ENCODE peak calls at places on chromosomes 11 and 22, in four cellular contexts. H is fibroblast of lung, T is cardiac muscle cell, R is mammary epithelial cell. U is an unnamed sample.

GRCh38 chr11:100687032-100687629 is at the start of gene ARHGAP42:
- DNase-seq in H (peak), T (peak), R (peak), U (peak)

GRCh38 chr11:73348838-73349237 is 27.4 kb upstream of the RELT start:
- DNase-seq in R (no peak), T (no peak), H (no peak), U (no peak)

GRCh38 chr11:36037031-36037430 is 93.2 kb downstream of the LDLRAD3 start:
- DNase-seq in R (peak), H (no peak), T (no peak), U (no peak)

GRCh38 chr22:43337385-43337784 is 5.8 kb downstream of the SCUBE1 start:
- DNase-seq in T (no peak), H (no peak), R (no peak), U (no peak)

GRCh38 chr11:11661356-11662040 is 39.7 kb upstream of the GALNT18 start:
- DNase-seq in T (no peak), H (no peak), R (no peak), U (no peak)

GRCh38 chr11:64729851-64730382 is 6.9 kb upstream of the NRXN2 start:
- DNase-seq in H (no peak), R (no peak), T (peak), U (peak)

GRCh38 chr11:132050081-132050480 is 679.7 kb downstream of the NTM start:
- DNase-seq in H (no peak), T (no peak), R (no peak), U (no peak)

GRCh38 chr22:17368727-17369552 is at the start of gene CECR2:
- DNase-seq in T (peak), R (no peak), H (peak), U (peak)

GRCh38 chr11:27025957-27026356 is 14.7 kb upstream of the BBOX1 start:
- DNase-seq in T (no peak), H (no peak), R (no peak), U (no peak)

GRCh38 chr22:36012332-36012731 is 16.3 kb downstream of the RBFOX2 start:
- DNase-seq in T (no peak), H (no peak), R (no peak), U (no peak)

GRCh38 chr11:93747122-93747521 is 5.7 kb downstream of the C11orf54 start:
- DNase-seq in H (no peak), R (no peak), T (no peak), U (no peak)

GRCh38 chr11:61120099-61120864 is 18.0 kb downstream of the CD5 start:
- DNase-seq in H (no peak), T (no peak), R (no peak), U (no peak)

GRCh38 chr11:130383363-130384168 is 44.8 kb downstream of the ADAMTS8 start:
- DNase-seq in R (peak), T (peak), H (peak), U (peak)

GRCh38 chr11:33674035-33674814 is 26.4 kb downstream of the C11orf91 start:
- DNase-seq in T (no peak), H (no peak), R (no peak), U (no peak)

GRCh38 chr11:844693-845644 is 2.3 kb downstream of the TSPAN4 start:
- DNase-seq in T (peak), R (no peak), H (peak), U (peak)

GRCh38 chr11:111702623-111703022 is 63.6 kb downstream of the PPP2R1B start:
- DNase-seq in R (no peak), T (no peak), H (no peak), U (no peak)

GRCh38 chr11:123357990-123358827 is 71.9 kb upstream of the GRAMD1B start:
- DNase-seq in H (peak), T (peak), R (peak), U (peak)

GRCh38 chr11:95680169-95680929 is 109.2 kb downstream of the FAM76B start:
- DNase-seq in R (peak), H (peak), T (no peak), U (peak)

GRCh38 chr11:26985941-26986340 is 8.0 kb upstream of the FIBIN start:
- DNase-seq in H (no peak), R (no peak), T (no peak), U (no peak)

GRCh38 chr11:127492025-127492424 is 491.5 kb upstream of the KIRREL3 start:
- DNase-seq in T (no peak), R (no peak), H (peak), U (no peak)

GRCh38 chr11:127496165-127496564 is 495.6 kb upstream of the KIRREL3 start:
- DNase-seq in T (no peak), R (no peak), H (no peak), U (no peak)

GRCh38 chr11:127490896-127491295 is 490.3 kb upstream of the KIRREL3 start:
- DNase-seq in H (no peak), T (no peak), R (no peak), U (no peak)

GRCh38 chr11:127491589-127491988 is 491.0 kb upstream of the KIRREL3 start:
- DNase-seq in H (no peak), R (no peak), T (no peak), U (no peak)

DNA sequence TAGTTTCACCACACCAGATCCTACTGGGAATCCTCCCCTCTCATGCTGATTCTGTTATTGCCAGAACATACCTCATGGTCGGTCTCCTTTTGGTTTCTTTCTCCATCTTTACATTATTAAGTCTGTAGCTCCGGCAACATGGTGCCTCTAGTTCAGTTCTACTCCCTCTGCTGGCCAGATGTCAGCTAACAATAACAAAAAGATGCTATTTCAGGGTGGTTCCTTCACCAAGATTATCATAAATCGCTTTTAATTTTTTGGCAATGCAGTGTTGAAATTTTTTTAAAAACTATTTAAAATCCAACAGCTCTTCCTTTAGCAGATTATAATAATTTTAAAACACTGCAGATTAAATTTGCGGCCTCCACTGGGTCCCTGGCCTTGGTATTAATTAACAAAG is 492.8 kb upstream of the KIRREL3 start:
- DNase-seq in H (peak), R (peak), T (peak), U (peak)
- TF ChIP-seq CTCF in H (peak), R (peak), T (no peak), U (peak)

DNA sequence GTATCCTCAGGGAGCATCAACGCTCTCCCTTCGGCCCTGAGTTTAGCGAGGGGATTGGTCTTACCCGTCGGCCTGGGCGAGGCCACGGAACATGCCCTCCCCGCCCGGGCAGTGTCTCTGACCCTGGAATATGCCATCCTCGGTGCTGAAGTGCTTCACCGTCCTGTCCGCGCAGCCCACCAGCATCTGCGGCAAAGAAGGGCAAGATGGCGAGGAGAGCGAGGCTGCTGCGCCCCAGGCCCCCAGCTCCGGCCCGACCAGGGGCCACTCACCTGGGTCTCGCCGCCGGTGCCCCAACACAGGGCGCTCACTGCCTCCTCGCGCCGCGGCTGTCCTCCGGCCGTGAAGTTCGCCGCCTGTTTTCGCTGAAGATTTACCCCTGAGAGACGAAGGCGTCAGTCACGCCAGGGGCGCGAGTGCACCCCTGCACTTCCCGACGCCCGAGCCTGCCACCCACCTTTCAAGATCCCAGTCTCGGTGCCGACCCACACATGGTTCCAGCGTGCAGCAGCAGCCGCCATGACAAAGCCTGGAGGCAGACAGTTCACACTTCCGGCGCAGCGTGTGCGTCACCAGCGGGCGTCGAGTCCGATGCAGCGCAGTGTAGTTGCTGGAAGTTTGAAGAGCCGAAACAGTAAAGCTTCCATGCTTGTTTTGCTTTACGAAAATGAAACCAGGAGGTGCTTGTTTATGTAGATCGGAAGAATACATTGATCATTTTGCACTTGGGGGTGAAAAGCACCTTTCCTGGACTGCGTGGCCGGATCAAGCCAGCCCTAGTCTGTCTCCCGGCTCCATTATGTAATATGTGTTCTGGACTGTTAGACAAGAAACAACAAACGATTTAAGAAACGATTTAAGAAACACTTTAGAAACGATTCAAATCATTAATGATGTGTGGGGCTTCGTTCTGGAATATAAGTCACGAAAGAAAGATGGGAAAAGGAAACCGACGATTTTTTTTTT is at the start of gene WDR74:
- DNase-seq in R (peak), T (peak), H (peak), U (peak)
- TF ChIP-seq CTCF in R (no peak), T (no peak), H (no peak), U (no peak)

DNA sequence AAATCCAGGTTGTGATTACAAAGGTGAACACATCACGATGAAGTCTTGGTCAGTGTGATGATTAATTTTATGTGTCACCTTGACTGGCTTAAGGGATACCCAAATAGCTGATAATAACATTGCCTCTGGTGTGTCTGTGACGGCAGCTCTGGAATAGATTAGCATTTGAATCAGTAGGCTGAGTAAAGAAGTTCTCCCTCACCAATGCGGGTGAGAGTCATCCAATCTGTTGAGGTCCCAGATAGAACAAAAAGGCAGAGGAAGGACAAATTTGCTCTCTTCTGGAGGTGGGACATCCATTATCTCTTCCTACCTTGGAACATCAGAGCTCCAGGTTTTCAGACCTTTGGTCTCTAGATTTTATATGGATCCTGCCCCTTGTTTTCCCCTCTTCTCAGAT is 856.2 kb upstream of the CCDC90B start:
- DNase-seq in R (no peak), H (no peak), T (no peak), U (no peak)
- TF ChIP-seq CTCF in R (no peak), H (no peak), T (no peak), U (no peak)

DNA sequence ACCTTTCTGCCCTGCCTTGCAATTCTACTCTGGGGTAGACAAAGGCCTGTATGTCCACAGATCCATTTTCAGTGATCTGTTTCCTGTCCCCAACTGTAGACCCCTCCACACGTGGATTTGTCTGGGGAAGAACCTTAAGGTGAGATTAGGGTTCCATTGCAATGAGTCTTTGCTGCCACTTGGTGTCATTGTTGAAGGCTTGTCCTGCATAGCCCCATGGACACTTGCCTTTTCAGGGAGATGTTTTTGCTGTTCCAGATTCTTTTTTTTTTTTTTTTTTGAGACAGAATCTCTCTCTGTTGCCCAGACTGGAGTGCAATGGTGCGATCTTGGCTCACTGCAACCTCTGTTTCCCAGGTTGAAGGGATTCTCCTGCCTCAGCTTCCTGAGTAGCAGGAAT is 21.8 kb downstream of the SERPING1 start:
- DNase-seq in T (no peak), H (no peak), R (no peak), U (no peak)
- TF ChIP-seq CTCF in T (peak), H (peak), R (peak), U (no peak)

GRCh38 chr11:45852712-45853101 is 5.4 kb downstream of the CRY2 start:
- DNase-seq in R (no peak), H (no peak), T (no peak), U (no peak)
- TF ChIP-seq CTCF in R (no peak), H (no peak), T (no peak), U (no peak)

GRCh38 chr22:50544746-50545253 is 899 bp upstream of the KLHDC7B start:
- DNase-seq in H (no peak), R (peak), T (no peak), U (peak)

GRCh38 chr22:50544078-50544745 is 1.5 kb upstream of the KLHDC7B start:
- DNase-seq in T (peak), R (no peak), H (peak), U (peak)

GRCh38 chr22:50547231-50547851 is 1.6 kb downstream of the KLHDC7B start:
- DNase-seq in R (no peak), H (no peak), T (no peak), U (no peak)

GRCh38 chr22:50546326-50547230 is 879 bp downstream of the KLHDC7B start:
- DNase-seq in R (no peak), H (no peak), T (no peak), U (no peak)

GRCh38 chr22:50545522-50546325 is at the start of gene KLHDC7B:
- DNase-seq in R (no peak), T (no peak), H (peak), U (peak)
- TF ChIP-seq CTCF in R (no peak), T (peak), H (peak), U (no peak)

U was measured in hepatocyte.